ENCODE peak calls at places on chromosome 17, in seven cellular contexts. O, Y, I, M, K, J and A are unnamed samples.

GRCh38 chr17:15233022-15233805 is 31.9 kb downstream of the PMP22 start:
- DNase-seq in O (no peak), Y (peak), I (no peak), M (no peak), K (peak), J (no peak), A (no peak)

GRCh38 chr17:13510062-13510461 is 91.7 kb downstream of the HS3ST3A1 start:
- DNase-seq in O (no peak), Y (no peak), I (no peak), M (no peak), K (no peak), J (no peak), A (no peak)

GRCh38 chr17:56038136-56038535 is 115.1 kb upstream of the ANKFN1 start:
- DNase-seq in O (no peak), Y (no peak), I (no peak), M (no peak), K (no peak), J (no peak), A (no peak)

GRCh38 chr17:27552467-27552779 is 78.6 kb upstream of the LGALS9 start:
- DNase-seq in O (no peak), Y (peak), I (no peak), M (no peak), K (peak), J (no peak), A (no peak)

GRCh38 chr17:69677130-69677529 is 262.6 kb downstream of the MAP2K6 start:
- DNase-seq in O (no peak), Y (peak), I (no peak), M (no peak), K (no peak), J (no peak), A (no peak)

GRCh38 chr17:64420143-64420670 is 28.7 kb upstream of the MILR1 start:
- DNase-seq in O (peak), Y (peak), I (no peak), M (no peak), K (peak), J (no peak), A (no peak)

GRCh38 chr17:63120406-63120805 is 154.4 kb downstream of the TANC2 start:
- DNase-seq in O (no peak), Y (no peak), I (no peak), M (no peak), K (no peak), J (no peak), A (no peak)

GRCh38 chr17:19301274-19301946 is 61.1 kb downstream of the B9D1 start:
- DNase-seq in O (no peak), Y (no peak), I (no peak), M (no peak), K (no peak), J (peak), A (no peak)

GRCh38 chr17:6387858-6388257 is 47.1 kb downstream of the AIPL1 start:
- DNase-seq in O (no peak), Y (no peak), I (no peak), M (no peak), K (no peak), J (no peak), A (no peak)

GRCh38 chr17:45784583-45785372 is 658 bp downstream of the CRHR1 start:
- DNase-seq in O (peak), Y (peak), I (no peak), M (peak), K (peak), J (no peak), A (peak)

GRCh38 chr17:7024402-7024785 is 1.5 kb downstream of the BCL6B start:
- DNase-seq in O (no peak), Y (no peak), I (no peak), M (no peak), K (no peak), J (no peak), A (no peak)

GRCh38 chr17:82230627-82231311 is 1.9 kb downstream of the SLC16A3 start:
- DNase-seq in O (no peak), Y (peak), I (peak), M (peak), K (peak), J (peak), A (peak)

GRCh38 chr17:55053855-55054254 is 85.3 kb downstream of the STXBP4 start:
- DNase-seq in O (no peak), Y (peak), I (no peak), M (no peak), K (no peak), J (no peak), A (no peak)

GRCh38 chr17:44556114-44556853 is 1.0 kb upstream of the FZD2 start:
- DNase-seq in O (no peak), Y (peak), I (no peak), M (peak), K (peak), J (peak), A (peak)

GRCh38 chr17:17714879-17715278 is 33.6 kb downstream of the RAI1 start:
- DNase-seq in O (no peak), Y (no peak), I (no peak), M (no peak), K (no peak), J (no peak), A (no peak)

GRCh38 chr17:2716649-2717048 is 5.1 kb upstream of the CLUH start:
- DNase-seq in O (no peak), Y (no peak), I (no peak), M (no peak), K (no peak), J (no peak), A (no peak)

GRCh38 chr17:37160940-37161339 is 212.2 kb downstream of the AATF start:
- DNase-seq in O (no peak), Y (peak), I (no peak), M (no peak), K (no peak), J (no peak), A (no peak)

GRCh38 chr17:7989781-7990655 is 12.4 kb upstream of the GUCY2D start:
- DNase-seq in O (peak), Y (peak), I (peak), M (peak), K (peak), J (peak), A (peak)

GRCh38 chr17:36722121-36722902 is 120.9 kb downstream of the MRM1 start:
- DNase-seq in O (peak), Y (peak), I (no peak), M (peak), K (no peak), J (peak), A (peak)

GRCh38 chr17:10579270-10579669 is 29.8 kb upstream of the MYH2 start:
- DNase-seq in O (no peak), Y (no peak), I (no peak), M (no peak), K (no peak), J (no peak), A (no peak)

GRCh38 chr17:10824874-10825273 is 13.0 kb downstream of the PIRT start:
- DNase-seq in O (no peak), Y (no peak), I (no peak), M (no peak), K (no peak), J (no peak), A (no peak)

GRCh38 chr17:10668771-10669170 is 11.7 kb upstream of the MYH3 start:
- DNase-seq in O (no peak), Y (peak), I (no peak), M (no peak), K (no peak), J (no peak), A (no peak)

GRCh38 chr17:37791434-37791833 is 46.6 kb upstream of the HNF1B start:
- DNase-seq in O (no peak), Y (peak), I (no peak), M (peak), K (peak), J (peak), A (peak)

GRCh38 chr17:16484445-16485169 is 7.4 kb downstream of the LRRC75A start:
- DNase-seq in O (no peak), Y (peak), I (no peak), M (no peak), K (no peak), J (no peak), A (no peak)

GRCh38 chr17:44827863-44828262 is 2.2 kb downstream of the GJC1 start:
- DNase-seq in O (no peak), Y (peak), I (no peak), M (no peak), K (no peak), J (no peak), A (no peak)

GRCh38 chr17:13038931-13039665 is 21.3 kb upstream of the ELAC2 start:
- DNase-seq in O (no peak), Y (no peak), I (no peak), M (no peak), K (no peak), J (no peak), A (no peak)

GRCh38 chr17:4617090-4617489 is 24.4 kb downstream of the ALOX15 start:
- DNase-seq in O (no peak), Y (no peak), I (no peak), M (no peak), K (no peak), J (no peak), A (no peak)
- TF ChIP-seq POLR2AphosphoS5 in O (no peak), Y (no peak), I (no peak), M (no peak), K (no peak), J (no peak), A (no peak)

GRCh38 chr17:32546031-32546444 is 59.2 kb downstream of the CDK5R1 start:
- DNase-seq in O (no peak), Y (no peak), I (no peak), M (no peak), K (no peak), J (no peak), A (no peak)
- TF ChIP-seq POLR2AphosphoS5 in O (no peak), Y (no peak), I (no peak), M (no peak), K (no peak), J (no peak), A (no peak)

GRCh38 chr17:48043171-48043570 is 5.0 kb upstream of the NFE2L1 start:
- DNase-seq in O (no peak), Y (no peak), I (no peak), M (no peak), K (no peak), J (no peak), A (no peak)

GRCh38 chr17:48044851-48045250 is 3.3 kb upstream of the NFE2L1 start:
- DNase-seq in O (no peak), Y (no peak), I (no peak), M (no peak), K (no peak), J (no peak), A (no peak)

GRCh38 chr17:48046296-48046695 is 1.9 kb upstream of the NFE2L1 start:
- DNase-seq in O (no peak), Y (no peak), I (no peak), M (no peak), K (no peak), J (no peak), A (no peak)

GRCh38 chr17:48047113-48047740 is 932 bp upstream of the NFE2L1 start:
- DNase-seq in O (no peak), Y (no peak), I (no peak), M (no peak), K (no peak), J (no peak), A (no peak)

DNA sequence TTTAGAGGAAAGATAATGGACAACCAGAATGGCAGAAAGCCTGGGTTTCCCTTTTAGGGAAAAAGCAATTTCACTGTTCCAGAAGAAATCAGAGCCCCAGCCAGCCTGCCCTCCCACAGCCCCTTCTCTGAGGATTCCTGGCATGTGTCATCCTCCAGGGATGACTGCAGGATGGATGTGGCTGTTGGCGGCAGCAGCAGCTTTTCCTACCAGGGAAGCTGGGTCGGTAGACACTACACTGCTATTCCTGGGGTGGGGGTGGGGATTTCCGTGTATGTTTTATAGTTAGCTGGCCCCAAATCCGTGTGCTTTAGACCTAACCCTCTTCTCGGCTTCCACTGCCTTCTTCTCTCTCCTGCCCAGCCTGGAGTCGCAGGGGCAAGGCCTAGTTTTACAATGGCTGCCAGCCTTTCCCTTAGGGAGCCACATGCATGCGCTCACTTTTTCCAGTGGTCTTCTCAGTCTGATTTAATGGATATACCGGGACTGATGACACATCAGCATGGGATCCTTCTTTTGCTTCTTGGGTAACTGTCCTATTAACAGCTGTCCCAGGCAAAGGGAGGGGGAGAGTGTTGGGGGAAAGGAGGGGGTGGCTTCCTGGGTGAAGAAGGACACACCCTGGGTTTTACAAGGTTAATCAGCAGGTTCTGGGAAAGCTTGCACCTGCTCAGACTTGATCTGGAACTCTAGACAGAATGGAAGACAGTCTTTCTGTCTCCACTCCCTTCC is 2.7 kb upstream of the NFE2L1 start:
- DNase-seq in O (peak), Y (no peak), I (no peak), M (no peak), K (no peak), J (no peak), A (no peak)
- TF ChIP-seq POLR2AphosphoS5 in O (peak), Y (no peak), I (no peak), M (no peak), K (no peak), J (peak), A (no peak)

DNA sequence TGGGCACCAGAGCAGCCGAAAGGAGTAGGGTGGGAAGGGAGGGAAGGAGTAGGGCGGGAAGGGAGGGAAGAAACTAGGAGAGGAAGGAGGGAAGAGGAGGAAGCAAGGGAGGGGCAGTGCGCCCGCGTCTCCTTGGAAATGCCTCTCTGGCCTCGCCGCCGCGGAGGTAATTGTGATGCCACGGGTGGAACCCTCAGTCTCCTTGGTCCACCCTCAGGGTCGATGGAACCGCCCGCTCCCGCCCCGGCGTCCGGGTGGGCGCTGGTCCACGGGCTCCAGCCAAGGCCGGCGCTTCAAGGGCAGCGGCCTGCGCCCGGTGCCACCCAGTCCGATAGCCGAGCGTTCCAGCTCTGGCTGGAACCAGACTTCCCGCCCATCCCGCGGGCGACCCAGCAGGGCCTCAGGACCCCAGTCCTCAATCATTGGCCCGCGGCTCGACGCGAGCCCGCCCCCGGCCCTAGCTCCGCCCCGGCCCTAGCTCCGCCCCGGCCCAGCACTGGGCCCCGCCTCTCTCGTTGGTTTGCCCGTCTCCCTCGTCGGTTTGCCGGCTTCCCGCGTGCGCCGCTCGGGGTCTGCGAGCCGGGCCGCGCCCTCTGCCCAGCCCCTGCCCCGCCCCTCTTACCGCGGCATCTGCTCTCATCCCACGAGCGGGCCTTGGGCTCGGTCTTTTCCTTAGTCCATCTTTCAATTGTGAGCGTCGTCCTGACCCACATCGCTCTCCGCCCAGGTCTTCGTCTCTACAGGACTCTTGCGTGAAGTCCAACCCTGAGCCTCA is 553 bp downstream of the PROCA1 start:
- DNase-seq in O (peak), Y (peak), I (peak), M (peak), K (peak), J (peak), A (peak)
- TF ChIP-seq POLR2AphosphoS5 in O (peak), Y (peak), I (peak), M (peak), K (peak), J (peak), A (peak)

GRCh38 chr17:79839363-79840203 is at the start of gene CBX4:
- DNase-seq in O (peak), Y (peak), I (peak), M (peak), K (peak), J (peak), A (peak)
- TF ChIP-seq POLR2AphosphoS5 in O (peak), Y (peak), I (no peak), M (peak), K (peak), J (peak), A (no peak)

GRCh38 chr17:60671482-60671881 is 6.2 kb upstream of the BCAS3 start:
- DNase-seq in O (no peak), Y (no peak), I (no peak), M (no peak), K (peak), J (no peak), A (no peak)

GRCh38 chr17:60661489-60661888 is 16.2 kb upstream of the BCAS3 start:
- DNase-seq in O (no peak), Y (no peak), I (no peak), M (no peak), K (no peak), J (no peak), A (no peak)

GRCh38 chr17:60664022-60664421 is 13.6 kb upstream of the BCAS3 start:
- DNase-seq in O (no peak), Y (no peak), I (no peak), M (no peak), K (no peak), J (no peak), A (no peak)

DNA sequence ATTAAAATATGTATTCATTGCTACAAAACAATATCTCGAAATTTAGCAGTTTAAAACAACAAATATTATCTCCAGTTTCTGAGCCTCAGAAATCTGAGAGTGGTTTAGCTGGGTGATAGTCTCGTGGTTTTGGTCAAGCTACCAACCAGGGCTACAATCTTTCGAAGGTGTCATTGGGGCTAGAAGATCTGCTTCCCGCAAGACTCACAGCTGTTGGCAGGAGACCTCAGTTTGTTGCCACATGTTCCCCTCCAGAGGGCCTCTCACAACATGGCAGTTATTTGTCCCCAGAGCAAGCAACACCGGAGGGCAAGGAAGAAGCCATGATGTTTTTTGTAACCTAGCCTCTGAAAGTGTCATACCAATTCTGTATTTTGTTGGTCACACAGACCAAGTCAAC is 12.0 kb upstream of the BCAS3 start:
- DNase-seq in O (no peak), Y (no peak), I (no peak), M (no peak), K (no peak), J (no peak), A (no peak)
- TF ChIP-seq POLR2AphosphoS5 in O (no peak), Y (no peak), I (no peak), M (no peak), K (no peak), J (no peak), A (no peak)

DNA sequence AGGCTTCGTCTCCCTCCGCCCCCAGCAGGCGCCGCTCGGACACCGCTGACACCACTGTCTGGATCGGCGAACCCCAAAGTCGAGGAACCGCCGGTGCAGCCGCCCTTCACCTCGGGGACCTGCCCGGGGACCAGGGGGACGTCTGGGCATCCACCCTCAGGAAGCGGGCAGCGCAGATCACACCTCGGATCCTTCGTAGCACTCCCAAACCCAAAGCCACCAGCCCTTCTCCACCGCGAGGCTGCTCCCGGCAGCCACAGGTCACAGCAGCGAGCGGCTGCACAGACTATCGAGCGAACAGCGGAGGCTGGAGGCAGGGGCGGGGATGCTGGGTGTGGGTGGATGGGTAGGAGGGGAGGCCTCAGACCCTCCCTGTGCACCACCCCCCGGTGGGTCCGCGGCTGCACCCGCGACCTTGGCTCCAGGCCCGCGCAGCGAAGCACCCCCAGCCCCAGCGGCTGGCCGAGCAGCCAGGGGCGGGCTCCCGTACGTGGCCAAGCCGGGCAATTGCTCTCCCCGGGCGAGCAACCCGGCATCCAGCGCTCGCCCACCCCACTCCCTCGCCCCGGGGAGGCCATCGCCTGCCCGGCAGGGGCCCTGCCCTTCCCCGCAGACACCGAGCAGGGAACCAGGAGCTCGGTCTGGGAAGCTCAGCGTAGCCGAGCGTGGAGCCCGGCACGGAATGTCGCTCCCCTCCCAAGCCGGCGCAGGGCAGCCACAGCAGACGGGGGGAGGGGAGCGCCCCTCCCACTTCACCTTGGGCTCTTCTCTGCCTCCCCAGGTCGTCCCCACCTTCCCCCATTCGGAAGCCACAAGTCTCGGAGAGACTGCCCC is 1.0 kb downstream of the SDK2 start:
- DNase-seq in O (peak), Y (no peak), I (no peak), M (peak), K (no peak), J (peak), A (no peak)
- TF ChIP-seq POLR2AphosphoS5 in O (no peak), Y (no peak), I (no peak), M (no peak), K (no peak), J (no peak), A (no peak)

DNA sequence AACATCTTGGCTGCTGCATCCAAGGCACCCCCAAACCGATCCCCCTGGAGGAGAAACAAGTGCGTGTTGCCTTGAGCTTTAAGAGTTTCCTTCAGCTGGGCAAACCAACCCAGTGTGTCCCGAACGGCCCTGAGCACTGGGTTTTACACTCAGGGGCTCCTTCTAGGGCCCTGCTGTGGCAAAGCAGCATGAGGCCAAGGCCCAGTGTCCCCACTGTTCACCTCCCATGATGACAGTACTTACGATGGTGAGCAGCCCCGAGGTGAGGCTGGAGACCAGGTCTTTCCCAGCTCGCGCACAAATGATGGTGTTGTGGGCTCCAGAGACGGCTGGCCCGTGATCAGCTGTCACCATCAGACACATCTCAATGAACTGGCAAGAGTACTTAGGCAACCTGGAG is 6.6 kb upstream of the KLHL11 start:
- DNase-seq in O (no peak), Y (no peak), I (no peak), M (no peak), K (no peak), J (no peak), A (no peak)
- TF ChIP-seq POLR2AphosphoS5 in O (no peak), Y (no peak), I (no peak), M (no peak), K (no peak), J (no peak), A (no peak)